ENCODE peak calls at places on chromosomes 2 and 18, in ten cellular contexts. One of them, this sample, is unnamed. For H3K27me3 and H3K4me1, the result is how much of the 10 kb centered on the place peaks cover.

GRCh38 chr2:173997779-173998178 is 32.6 kb upstream of the SP3 start:
- DNase-seq in heart left ventricle: no peak
- DNase-seq in left lung: no peak
- DNase-seq in fibroblast of lung: peak
- DNase-seq in Karpas-422: no peak
- DNase-seq in thoracic aorta: no peak
- DNase-seq in IMR-90: peak
- DNase-seq in right atrium auricular region: no peak
- DNase-seq in Panc1: no peak
- DNase-seq in aorta: no peak
- DNase-seq in this sample: no peak

GRCh38 chr2:241950413-241950863 is 80.9 kb downstream of the RTP5 start:
- DNase-seq in Panc1: no peak
- DNase-seq in Karpas-422: no peak
- DNase-seq in right atrium auricular region: no peak
- DNase-seq in thoracic aorta: no peak
- DNase-seq in IMR-90: no peak
- DNase-seq in left lung: no peak
- DNase-seq in fibroblast of lung: no peak
- DNase-seq in aorta: no peak
- DNase-seq in heart left ventricle: no peak
- DNase-seq in this sample: no peak

GRCh38 chr2:240302933-240303332 is 132.5 kb upstream of the GPC1 start:
- DNase-seq in heart left ventricle: no peak
- DNase-seq in thoracic aorta: no peak
- DNase-seq in left lung: no peak
- DNase-seq in aorta: no peak
- DNase-seq in right atrium auricular region: no peak
- DNase-seq in Panc1: no peak
- DNase-seq in fibroblast of lung: no peak
- DNase-seq in Karpas-422: no peak
- DNase-seq in IMR-90: no peak
- DNase-seq in this sample: no peak

GRCh38 chr2:181145645-181146044 is 165.2 kb downstream of the UBE2E3 start:
- DNase-seq in Panc1: no peak
- DNase-seq in fibroblast of lung: no peak
- DNase-seq in IMR-90: no peak
- DNase-seq in left lung: no peak
- DNase-seq in heart left ventricle: no peak
- DNase-seq in aorta: no peak
- DNase-seq in thoracic aorta: no peak
- DNase-seq in right atrium auricular region: no peak
- DNase-seq in Karpas-422: no peak
- DNase-seq in this sample: no peak

GRCh38 chr18:39959839-39960238 is 1995.2 kb upstream of the PIK3C3 start:
- DNase-seq in thoracic aorta: no peak
- DNase-seq in Panc1: no peak
- DNase-seq in heart left ventricle: no peak
- DNase-seq in fibroblast of lung: peak
- DNase-seq in right atrium auricular region: no peak
- DNase-seq in aorta: no peak
- DNase-seq in Karpas-422: no peak
- DNase-seq in IMR-90: no peak
- DNase-seq in left lung: no peak
- DNase-seq in this sample: no peak

GRCh38 chr2:19685713-19686112 is 216.1 kb downstream of the TTC32 start:
- DNase-seq in fibroblast of lung: no peak
- DNase-seq in left lung: no peak
- DNase-seq in right atrium auricular region: no peak
- DNase-seq in thoracic aorta: no peak
- DNase-seq in Panc1: no peak
- DNase-seq in IMR-90: no peak
- DNase-seq in aorta: no peak
- DNase-seq in heart left ventricle: no peak
- DNase-seq in Karpas-422: no peak
- DNase-seq in this sample: no peak

GRCh38 chr2:32161296-32161695 is 4.4 kb upstream of the SLC30A6 start:
- DNase-seq in aorta: no peak
- DNase-seq in IMR-90: no peak
- DNase-seq in thoracic aorta: no peak
- DNase-seq in heart left ventricle: no peak
- DNase-seq in Panc1: no peak
- DNase-seq in Karpas-422: no peak
- DNase-seq in right atrium auricular region: no peak
- DNase-seq in fibroblast of lung: no peak
- DNase-seq in left lung: no peak
- DNase-seq in this sample: no peak

GRCh38 chr2:235564884-235565530 is 71.2 kb downstream of the AGAP1 start:
- DNase-seq in thoracic aorta: no peak
- DNase-seq in fibroblast of lung: no peak
- DNase-seq in left lung: no peak
- DNase-seq in right atrium auricular region: no peak
- DNase-seq in aorta: peak
- DNase-seq in heart left ventricle: no peak
- DNase-seq in IMR-90: no peak
- DNase-seq in Panc1: no peak
- DNase-seq in Karpas-422: no peak
- DNase-seq in this sample: no peak

GRCh38 chr2:37350917-37351316 is 6.5 kb downstream of the QPCT start:
- DNase-seq in left lung: no peak
- DNase-seq in fibroblast of lung: no peak
- DNase-seq in Panc1: no peak
- DNase-seq in thoracic aorta: no peak
- DNase-seq in IMR-90: no peak
- DNase-seq in aorta: no peak
- DNase-seq in heart left ventricle: no peak
- DNase-seq in Karpas-422: no peak
- DNase-seq in right atrium auricular region: no peak
- DNase-seq in this sample: no peak

DNA sequence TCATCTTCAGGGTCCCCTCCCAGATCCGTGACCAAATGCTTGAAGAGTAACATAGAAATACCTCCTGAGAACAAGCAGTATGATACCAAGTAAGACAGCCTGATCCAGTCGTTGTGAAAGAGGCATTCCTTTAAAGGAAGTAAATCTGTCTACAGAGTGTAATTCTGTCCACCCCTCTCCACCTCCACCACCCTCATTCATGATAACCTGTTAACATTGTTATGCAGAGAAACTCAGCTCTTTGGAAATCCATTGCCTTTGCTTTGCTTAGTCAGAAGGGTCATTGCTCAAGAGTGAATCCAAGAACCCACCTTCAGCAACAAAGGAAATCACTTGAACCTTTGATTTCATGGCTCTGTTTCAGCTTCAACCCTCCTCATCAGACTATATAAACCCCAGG is 155.6 kb downstream of the CYP26B1 start:
- DNase-seq in heart left ventricle: no peak
- DNase-seq in left lung: no peak
- DNase-seq in Panc1: no peak
- DNase-seq in aorta: no peak
- DNase-seq in thoracic aorta: no peak
- DNase-seq in IMR-90: no peak
- DNase-seq in Karpas-422: no peak
- DNase-seq in fibroblast of lung: no peak
- DNase-seq in right atrium auricular region: peak
- DNase-seq in this sample: no peak
- H3K27me3 ChIP-seq in heart left ventricle: under half
- H3K27me3 ChIP-seq in left lung: under half
- H3K27me3 ChIP-seq in Panc1: under half
- H3K27me3 ChIP-seq in aorta: under half
- H3K27me3 ChIP-seq in thoracic aorta: under half
- H3K27me3 ChIP-seq in IMR-90: under half
- H3K27me3 ChIP-seq in Karpas-422: under half
- H3K27me3 ChIP-seq in fibroblast of lung: under half
- H3K27me3 ChIP-seq in right atrium auricular region: under half
- H3K27me3 ChIP-seq in this sample: under half

GRCh38 chr2:13545320-13545719 is 828.6 kb downstream of the TRIB2 start:
- DNase-seq in right atrium auricular region: no peak
- DNase-seq in Panc1: no peak
- DNase-seq in left lung: no peak
- DNase-seq in heart left ventricle: no peak
- DNase-seq in IMR-90: no peak
- DNase-seq in aorta: no peak
- DNase-seq in Karpas-422: no peak
- DNase-seq in thoracic aorta: no peak
- DNase-seq in fibroblast of lung: no peak
- DNase-seq in this sample: no peak

GRCh38 chr2:13542061-13542460 is 825.3 kb downstream of the TRIB2 start:
- DNase-seq in left lung: no peak
- DNase-seq in Karpas-422: no peak
- DNase-seq in fibroblast of lung: no peak
- DNase-seq in heart left ventricle: no peak
- DNase-seq in right atrium auricular region: no peak
- DNase-seq in aorta: no peak
- DNase-seq in Panc1: no peak
- DNase-seq in IMR-90: no peak
- DNase-seq in thoracic aorta: no peak
- DNase-seq in this sample: no peak

GRCh38 chr2:13542642-13543041 is 825.9 kb downstream of the TRIB2 start:
- DNase-seq in fibroblast of lung: no peak
- DNase-seq in thoracic aorta: no peak
- DNase-seq in left lung: no peak
- DNase-seq in Panc1: no peak
- DNase-seq in aorta: no peak
- DNase-seq in heart left ventricle: no peak
- DNase-seq in right atrium auricular region: no peak
- DNase-seq in Karpas-422: no peak
- DNase-seq in IMR-90: no peak
- DNase-seq in this sample: no peak

GRCh38 chr2:13543550-13543949 is 826.8 kb downstream of the TRIB2 start:
- DNase-seq in Karpas-422: no peak
- DNase-seq in IMR-90: no peak
- DNase-seq in fibroblast of lung: no peak
- DNase-seq in Panc1: no peak
- DNase-seq in aorta: no peak
- DNase-seq in thoracic aorta: no peak
- DNase-seq in left lung: no peak
- DNase-seq in right atrium auricular region: no peak
- DNase-seq in heart left ventricle: no peak
- DNase-seq in this sample: no peak

DNA sequence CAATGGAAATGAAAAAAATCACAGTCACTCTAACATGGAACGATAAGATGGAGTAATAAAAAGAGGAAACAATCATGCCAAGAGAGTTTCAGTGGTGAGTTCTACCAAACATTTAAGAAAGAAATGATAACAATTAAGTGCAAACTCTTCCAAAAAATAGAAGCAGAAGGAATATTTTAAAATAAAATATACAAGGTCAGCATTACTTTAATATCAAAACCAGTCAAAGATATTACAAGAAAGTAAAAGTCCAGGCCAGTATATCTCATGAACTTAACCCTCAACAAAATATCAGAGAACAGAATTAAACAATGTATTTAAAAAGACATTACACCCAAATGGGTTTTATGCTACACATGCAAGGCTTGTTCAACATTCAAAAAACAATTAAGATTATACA is 829.4 kb downstream of the TRIB2 start:
- DNase-seq in IMR-90: no peak
- DNase-seq in left lung: no peak
- DNase-seq in aorta: no peak
- DNase-seq in heart left ventricle: no peak
- DNase-seq in Karpas-422: no peak
- DNase-seq in Panc1: no peak
- DNase-seq in thoracic aorta: no peak
- DNase-seq in right atrium auricular region: no peak
- DNase-seq in fibroblast of lung: no peak
- DNase-seq in this sample: no peak
- H3K27ac ChIP-seq in IMR-90: no peak
- H3K27ac ChIP-seq in left lung: no peak
- H3K27ac ChIP-seq in aorta: no peak
- H3K27ac ChIP-seq in heart left ventricle: no peak
- H3K27ac ChIP-seq in Karpas-422: no peak
- H3K27ac ChIP-seq in Panc1: no peak
- H3K27ac ChIP-seq in thoracic aorta: no peak
- H3K27ac ChIP-seq in right atrium auricular region: no peak
- H3K27ac ChIP-seq in fibroblast of lung: no peak
- H3K27ac ChIP-seq in this sample: no peak

GRCh38 chr18:76450912-76451421 is 44.1 kb downstream of the ZNF516 start:
- DNase-seq in IMR-90: peak
- DNase-seq in aorta: peak
- DNase-seq in thoracic aorta: no peak
- DNase-seq in heart left ventricle: peak
- DNase-seq in fibroblast of lung: peak
- DNase-seq in Panc1: no peak
- DNase-seq in Karpas-422: peak
- DNase-seq in left lung: no peak
- DNase-seq in right atrium auricular region: peak
- DNase-seq in this sample: no peak
- H3K4me1 ChIP-seq in IMR-90: under half
- H3K4me1 ChIP-seq in aorta: under half
- H3K4me1 ChIP-seq in thoracic aorta: under half
- H3K4me1 ChIP-seq in heart left ventricle: half or more
- H3K4me1 ChIP-seq in fibroblast of lung: under half
- H3K4me1 ChIP-seq in Panc1: under half
- H3K4me1 ChIP-seq in Karpas-422: half or more
- H3K4me1 ChIP-seq in left lung: half or more
- H3K4me1 ChIP-seq in right atrium auricular region: under half
- H3K4me1 ChIP-seq in this sample: under half

GRCh38 chr18:35183846-35184245 is 57.0 kb upstream of the ZNF397 start:
- DNase-seq in left lung: no peak
- DNase-seq in heart left ventricle: no peak
- DNase-seq in IMR-90: no peak
- DNase-seq in aorta: no peak
- DNase-seq in Panc1: no peak
- DNase-seq in right atrium auricular region: no peak
- DNase-seq in fibroblast of lung: no peak
- DNase-seq in thoracic aorta: no peak
- DNase-seq in Karpas-422: no peak
- DNase-seq in this sample: no peak
- H3K27me3 ChIP-seq in left lung: under half
- H3K27me3 ChIP-seq in heart left ventricle: under half
- H3K27me3 ChIP-seq in IMR-90: under half
- H3K27me3 ChIP-seq in aorta: under half
- H3K27me3 ChIP-seq in Panc1: under half
- H3K27me3 ChIP-seq in right atrium auricular region: under half
- H3K27me3 ChIP-seq in fibroblast of lung: under half
- H3K27me3 ChIP-seq in thoracic aorta: under half
- H3K27me3 ChIP-seq in Karpas-422: under half
- H3K27me3 ChIP-seq in this sample: under half

This sample was measured in CD8-positive, alpha-beta memory T cell.